ENCODE peak calls at places on chromosomes 3 and 15, in four cellular contexts. A, R, V and Y are unnamed samples. For H3K4me1, the result is how much of the 10 kb centered on the place peaks cover.

GRCh38 chr3:67082533-67083024 is 84.5 kb downstream of the KBTBD8 start:
- DNase-seq in V (no peak), R (no peak), A (no peak), Y (no peak)

GRCh38 chr15:44788748-44789147 is 52.4 kb downstream of the TRIM69 start:
- DNase-seq in V (no peak), A (no peak), R (no peak), Y (no peak)

GRCh38 chr15:88752956-88753355 is 50.3 kb upstream of the ACAN start:
- DNase-seq in A (no peak), V (no peak), R (no peak), Y (no peak)

GRCh38 chr3:133927543-133928066 is 31.9 kb upstream of the RAB6B start:
- DNase-seq in V (peak), A (peak), R (peak), Y (peak)

GRCh38 chr15:31215490-31216209 is 111.0 kb upstream of the KLF13 start:
- DNase-seq in V (peak), A (peak), R (peak), Y (peak)

GRCh38 chr15:85582076-85582718 is 201.8 kb downstream of the AKAP13 start:
- DNase-seq in A (no peak), R (no peak), V (peak), Y (peak)

GRCh38 chr3:176041812-176042211 is 1155.5 kb downstream of the TBL1XR1 start:
- DNase-seq in A (peak), V (no peak), R (no peak), Y (no peak)

GRCh38 chr3:86578071-86578470 is 412.9 kb downstream of the VGLL3 start:
- DNase-seq in V (no peak), R (no peak), A (no peak), Y (no peak)

GRCh38 chr15:78339559-78339958 is 594 bp upstream of the CRABP1 start:
- DNase-seq in V (no peak), R (no peak), A (no peak), Y (no peak)

GRCh38 chr3:56758539-56758981 is 43.2 kb downstream of the ARHGEF3 start:
- DNase-seq in V (no peak), A (peak), R (peak), Y (no peak)

GRCh38 chr15:78930577-78931388 is 14.1 kb downstream of the CTSH start:
- DNase-seq in V (no peak), A (no peak), R (peak), Y (no peak)

GRCh38 chr3:111362286-111363009 is 179.5 kb upstream of the CD96 start:
- DNase-seq in A (no peak), R (no peak), V (no peak), Y (no peak)

GRCh38 chr3:59572106-59572505 is 522.3 kb upstream of the CFAP20DC start:
- DNase-seq in V (no peak), A (no peak), R (no peak), Y (no peak)

GRCh38 chr15:76200641-76201105 is 110.6 kb downstream of the ETFA start:
- DNase-seq in V (no peak), A (no peak), R (no peak), Y (no peak)

GRCh38 chr3:70065666-70066253 is 66.2 kb downstream of the SAMMSON start:
- DNase-seq in R (peak), A (peak), V (no peak), Y (no peak)

GRCh38 chr15:34437687-34438086 is at the start of gene GOLGA8A:
- DNase-seq in V (no peak), R (peak), A (peak), Y (peak)

GRCh38 chr3:5187920-5188418 is 462 bp downstream of the EDEM1 start:
- DNase-seq in R (peak), V (peak), A (peak), Y (peak)

GRCh38 chr15:80562033-80562432 is 133.1 kb upstream of the ABHD17C start:
- DNase-seq in V (no peak), R (no peak), A (no peak), Y (no peak)

GRCh38 chr3:194306109-194306686 is 44.9 kb downstream of the CPN2 start:
- DNase-seq in R (no peak), A (no peak), V (no peak), Y (no peak)

GRCh38 chr15:55202206-55202605 is 5.5 kb upstream of the RSL24D1 start:
- DNase-seq in A (no peak), V (no peak), R (no peak), Y (no peak)

GRCh38 chr15:53880353-53880752 is 97.9 kb upstream of the UNC13C start:
- DNase-seq in R (no peak), A (no peak), V (no peak), Y (peak)

GRCh38 chr3:179882322-179882721 is 154.4 kb downstream of the PEX5L start:
- DNase-seq in A (no peak), R (no peak), V (no peak), Y (no peak)

GRCh38 chr15:57792729-57793449 is 86.4 kb downstream of the POLR2M start:
- DNase-seq in V (peak), R (no peak), A (peak), Y (no peak)

GRCh38 chr3:87088984-87089841 is 98.3 kb upstream of the VGLL3 start:
- DNase-seq in A (peak), V (peak), R (peak), Y (peak)

GRCh38 chr15:36133686-36134085 is 445.7 kb upstream of the CDIN1 start:
- DNase-seq in R (no peak), V (no peak), A (no peak), Y (no peak)

GRCh38 chr3:23865595-23866396 is 51.0 kb downstream of the NKIRAS1 start:
- DNase-seq in A (no peak), R (peak), V (no peak), Y (no peak)

GRCh38 chr3:47007482-47008257 is 28.2 kb downstream of the NBEAL2 start:
- DNase-seq in A (no peak), V (peak), R (peak), Y (peak)

GRCh38 chr15:33292718-33293307 is 18.0 kb upstream of the RYR3 start:
- DNase-seq in A (peak), V (peak), R (peak), Y (no peak)

GRCh38 chr15:40421246-40422157 is 15.9 kb downstream of the IVD start:
- DNase-seq in R (peak), V (peak), A (peak), Y (peak)

GRCh38 chr3:2839886-2840285 is 270.3 kb downstream of the IL5RA start:
- DNase-seq in V (no peak), A (no peak), R (no peak), Y (no peak)

GRCh38 chr3:54527953-54528352 is 399.9 kb downstream of the LRTM1 start:
- DNase-seq in A (no peak), R (no peak), V (no peak), Y (no peak)

GRCh38 chr3:55964491-55964980 is 477.4 kb upstream of the WNT5A start:
- DNase-seq in R (no peak), A (no peak), V (no peak), Y (no peak)

GRCh38 chr3:131568460-131568859 is 65.7 kb upstream of the MRPL3 start:
- DNase-seq in V (no peak), R (no peak), A (no peak), Y (no peak)

GRCh38 chr3:64321747-64322146 is 96.5 kb upstream of the PRICKLE2 start:
- DNase-seq in R (no peak), A (peak), V (no peak), Y (no peak)

GRCh38 chr3:71118406-71118805 is 465.1 kb downstream of the FOXP1 start:
- DNase-seq in R (no peak), V (no peak), A (no peak), Y (no peak)
- H3K4me1 ChIP-seq in R (under half), V (under half), A (under half), Y (under half)

GRCh38 chr15:91855241-91855640 is 1.7 kb downstream of the SLCO3A1 start:
- DNase-seq in V (no peak), R (no peak), A (no peak), Y (no peak)

GRCh38 chr15:91857772-91858171 is 4.3 kb downstream of the SLCO3A1 start:
- DNase-seq in A (no peak), R (no peak), V (no peak), Y (no peak)

GRCh38 chr15:91855684-91856553 is 2.4 kb downstream of the SLCO3A1 start:
- DNase-seq in V (peak), A (no peak), R (peak), Y (no peak)

GRCh38 chr15:91853968-91854943 is 748 bp downstream of the SLCO3A1 start:
- DNase-seq in V (peak), A (peak), R (peak), Y (peak)

DNA sequence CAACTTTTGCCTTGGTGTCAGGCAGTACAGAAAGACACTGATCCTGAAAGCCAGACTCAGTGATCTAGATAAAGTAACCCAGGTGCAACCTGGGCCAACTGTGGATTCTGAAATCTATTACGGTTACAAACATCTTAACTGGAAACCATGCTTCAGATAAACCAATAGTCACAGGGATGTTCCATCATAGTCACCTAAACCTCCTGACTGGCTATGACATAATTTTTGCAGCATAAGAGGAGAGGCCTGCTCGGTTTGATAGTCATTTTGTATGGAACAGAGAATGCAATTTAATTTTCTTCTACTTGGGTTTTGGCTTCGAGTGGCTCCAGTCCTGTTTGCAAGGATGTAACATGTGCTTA is 3.7 kb downstream of the SLCO3A1 start:
- DNase-seq in V (no peak), A (no peak), R (no peak), Y (no peak)
- H3K4me3 ChIP-seq in V (no peak), A (no peak), R (no peak), Y (no peak)

GRCh38 chr3:129558772-129559564 is 16.0 kb downstream of the H1-8 start:
- DNase-seq in V (no peak), R (peak), A (no peak), Y (no peak)

GRCh38 chr3:129560931-129561594 is 18.1 kb downstream of the H1-8 start:
- DNase-seq in A (no peak), V (peak), R (peak), Y (peak)

GRCh38 chr3:129561619-129562248 is 18.8 kb downstream of the H1-8 start:
- DNase-seq in V (no peak), A (no peak), R (no peak), Y (no peak)

GRCh38 chr3:129559565-129560079 is 16.6 kb downstream of the H1-8 start:
- DNase-seq in R (no peak), V (no peak), A (no peak), Y (no peak)

DNA sequence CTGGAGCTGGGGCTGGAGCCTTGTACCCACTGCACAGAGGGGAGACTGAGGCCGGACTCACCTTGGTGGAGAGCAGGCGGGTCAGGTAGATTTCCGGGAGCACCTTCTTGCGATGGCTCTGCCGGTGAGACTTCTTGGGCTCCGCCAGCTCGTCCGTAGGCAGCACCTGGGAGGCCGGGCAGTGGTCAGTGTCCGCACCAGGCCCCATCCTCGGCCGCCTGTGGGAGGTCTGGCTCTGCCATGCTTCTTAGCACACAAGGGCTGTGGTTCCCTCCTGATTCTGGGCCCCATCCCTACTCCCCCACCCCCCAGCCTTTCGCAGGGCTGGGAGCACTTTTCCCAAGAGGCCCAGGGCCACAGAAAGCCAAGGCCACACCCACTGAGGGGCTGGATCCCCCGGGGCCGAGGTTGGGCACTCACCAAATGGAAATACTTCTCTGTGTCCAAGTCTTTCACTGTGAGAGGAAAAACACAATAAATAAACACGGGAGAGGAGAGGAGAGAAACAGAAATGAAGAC is 17.4 kb downstream of the H1-8 start:
- DNase-seq in A (no peak), R (peak), V (peak), Y (peak)
- H3K4me1 ChIP-seq in A (under half), R (half or more), V (under half), Y (half or more)

GRCh38 chr15:98431171-98431570 is 217.2 kb upstream of the IGF1R start:
- DNase-seq in A (no peak), V (no peak), R (no peak), Y (no peak)

GRCh38 chr15:98425173-98425572 is 223.2 kb upstream of the IGF1R start:
- DNase-seq in V (no peak), R (no peak), A (no peak), Y (no peak)

GRCh38 chr15:98433856-98434255 is 214.5 kb upstream of the IGF1R start:
- DNase-seq in V (no peak), A (no peak), R (no peak), Y (no peak)

GRCh38 chr15:98433302-98433701 is 215.0 kb upstream of the IGF1R start:
- DNase-seq in V (no peak), A (no peak), R (no peak), Y (no peak)

GRCh38 chr15:98428253-98428989 is 219.9 kb upstream of the IGF1R start:
- DNase-seq in A (peak), V (peak), R (peak), Y (peak)
- H3K4me3 ChIP-seq in A (no peak), V (peak), R (peak), Y (no peak)

DNA sequence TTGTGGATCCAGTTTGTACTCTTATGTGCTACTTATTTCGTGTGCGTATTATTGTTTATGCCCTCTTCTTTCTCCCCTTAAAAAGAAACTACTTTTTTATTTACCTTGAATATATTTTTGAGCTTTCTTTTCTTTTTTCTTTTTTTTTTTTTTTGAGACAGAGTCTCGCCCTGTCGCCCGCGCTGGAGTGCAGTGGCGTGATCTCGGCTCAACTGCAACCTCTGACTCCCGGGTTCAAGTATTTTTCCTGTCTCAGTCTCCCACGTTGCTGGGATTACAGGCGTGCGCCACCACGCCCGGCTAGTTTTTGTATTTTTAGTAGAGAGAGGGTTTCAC is 1.5 kb downstream of the SLC25A38 start:
- DNase-seq in R (no peak), A (no peak), V (no peak), Y (no peak)
- H3K4me1 ChIP-seq in R (under half), A (under half), V (under half), Y (under half)